ENCODE peak calls at places on chromosomes 2 and 18, in nine cellular contexts. O is heart left ventricle, S is Panc1, Z is heart right ventricle, Y is stomach, Q is kidney, K is astrocyte of the spinal cord, C is IMR-90, M is A549. F is an unnamed sample.

GRCh38 chr2:216023055-216023648 is 9.8 kb upstream of the MREG start:
- DNase-seq in O (no peak), S (no peak), Z (no peak), Y (peak), Q (no peak), K (peak), C (peak), M (peak), F (peak)

GRCh38 chr2:118371500-118371899 is 283.2 kb downstream of the INSIG2 start:
- DNase-seq in O (no peak), S (no peak), Z (no peak), Y (no peak), Q (no peak), K (peak), C (peak), M (peak), F (peak)

GRCh38 chr18:63879684-63880083 is 7.8 kb upstream of the SERPINB2 start:
- DNase-seq in O (no peak), S (no peak), Z (no peak), Y (no peak), Q (no peak), K (no peak), C (peak), M (no peak), F (no peak)

GRCh38 chr2:64296695-64297346 is 152.6 kb upstream of the PELI1 start:
- DNase-seq in O (no peak), S (no peak), Z (no peak), Y (no peak), Q (no peak), K (no peak), C (no peak), M (no peak), F (no peak)

GRCh38 chr18:58591286-58591685 is 37.6 kb downstream of the ALPK2 start:
- DNase-seq in O (no peak), S (no peak), Z (no peak), Y (no peak), Q (no peak), K (no peak), C (no peak), M (no peak), F (no peak)

GRCh38 chr18:36187138-36187825 is at the start of gene MOCOS:
- DNase-seq in O (peak), S (no peak), Z (peak), Y (peak), Q (peak), K (peak), C (peak), M (peak), F (peak)

GRCh38 chr2:172813314-172813888 is 77.8 kb downstream of the RAPGEF4 start:
- DNase-seq in O (no peak), S (no peak), Z (peak), Y (no peak), Q (no peak), K (peak), C (peak), M (peak), F (peak)

GRCh38 chr18:55777666-55778304 is 189.8 kb upstream of the TCF4 start:
- DNase-seq in O (peak), S (no peak), Z (peak), Y (no peak), Q (no peak), K (no peak), C (no peak), M (no peak), F (no peak)

GRCh38 chr2:42795871-42796301 is 3.5 kb upstream of the HAAO start:
- DNase-seq in O (no peak), S (no peak), Z (peak), Y (no peak), Q (no peak), K (no peak), C (peak), M (no peak), F (peak)

GRCh38 chr2:9002637-9003365 is 683 bp downstream of the MBOAT2 start:
- DNase-seq in O (no peak), S (no peak), Z (peak), Y (no peak), Q (peak), K (peak), C (no peak), M (peak), F (no peak)

GRCh38 chr18:24530630-24531111 is 70.2 kb downstream of the HRH4 start:
- DNase-seq in O (no peak), S (no peak), Z (no peak), Y (no peak), Q (no peak), K (peak), C (peak), M (peak), F (peak)

GRCh38 chr18:45437399-45437798 is 177.9 kb upstream of the SLC14A2 start:
- DNase-seq in O (no peak), S (no peak), Z (no peak), Y (no peak), Q (no peak), K (no peak), C (no peak), M (no peak), F (no peak)

GRCh38 chr18:42157420-42157819 is 202.4 kb downstream of the PIK3C3 start:
- DNase-seq in O (no peak), S (no peak), Z (no peak), Y (no peak), Q (no peak), K (no peak), C (no peak), M (no peak), F (no peak)

GRCh38 chr2:46849741-46850474 is 65.7 kb downstream of the MCFD2 start:
- DNase-seq in O (peak), S (no peak), Z (peak), Y (peak), Q (peak), K (peak), C (peak), M (peak), F (peak)

GRCh38 chr2:217971166-217971565 is 31.6 kb downstream of the TNS1 start:
- DNase-seq in O (no peak), S (no peak), Z (no peak), Y (no peak), Q (no peak), K (no peak), C (no peak), M (no peak), F (no peak)

GRCh38 chr2:55168221-55169154 is 63.6 kb downstream of the CLHC1 start:
- DNase-seq in O (peak), S (no peak), Z (peak), Y (peak), Q (no peak), K (peak), C (peak), M (peak), F (peak)

GRCh38 chr2:209141142-209141541 is 282.7 kb upstream of the MAP2 start:
- DNase-seq in O (no peak), S (no peak), Z (no peak), Y (no peak), Q (no peak), K (no peak), C (no peak), M (no peak), F (no peak)

GRCh38 chr2:84435331-84436081 is 23.6 kb downstream of the SUCLG1 start:
- DNase-seq in O (no peak), S (no peak), Z (peak), Y (no peak), Q (no peak), K (peak), C (peak), M (no peak), F (peak)

GRCh38 chr2:221002101-221002500 is 570.0 kb downstream of the EPHA4 start:
- DNase-seq in O (no peak), S (no peak), Z (no peak), Y (no peak), Q (no peak), K (no peak), C (no peak), M (no peak), F (no peak)

GRCh38 chr2:42331569-42332284 is 29.3 kb downstream of the COX7A2L start:
- DNase-seq in O (no peak), S (no peak), Z (no peak), Y (no peak), Q (no peak), K (no peak), C (no peak), M (no peak), F (peak)

GRCh38 chr18:8507361-8507760 is 101.9 kb upstream of the RAB12 start:
- DNase-seq in O (no peak), S (no peak), Z (no peak), Y (no peak), Q (no peak), K (no peak), C (peak), M (peak), F (peak)

GRCh38 chr2:46241344-46241743 is 55.9 kb upstream of the EPAS1 start:
- DNase-seq in O (no peak), S (no peak), Z (no peak), Y (no peak), Q (no peak), K (no peak), C (peak), M (peak), F (peak)

GRCh38 chr18:12741351-12741750 is 38.5 kb downstream of the PSMG2 start:
- DNase-seq in O (no peak), S (peak), Z (no peak), Y (no peak), Q (no peak), K (peak), C (peak), M (peak), F (peak)

GRCh38 chr2:128369626-128370467 is 51.2 kb upstream of the HS6ST1 start:
- DNase-seq in O (no peak), S (no peak), Z (no peak), Y (peak), Q (peak), K (no peak), C (no peak), M (no peak), F (no peak)

GRCh38 chr2:199201539-199201938 is 256.2 kb downstream of the SATB2 start:
- DNase-seq in O (no peak), S (no peak), Z (no peak), Y (no peak), Q (no peak), K (no peak), C (no peak), M (no peak), F (no peak)

GRCh38 chr2:88697361-88698026 is 6.0 kb downstream of the RPIA start:
- DNase-seq in O (no peak), S (no peak), Z (no peak), Y (no peak), Q (no peak), K (no peak), C (no peak), M (no peak), F (no peak)

GRCh38 chr2:241803387-241804325 is 5.3 kb upstream of the NEU4 start:
- DNase-seq in O (peak), S (no peak), Z (peak), Y (no peak), Q (peak), K (peak), C (peak), M (peak), F (peak)

DNA sequence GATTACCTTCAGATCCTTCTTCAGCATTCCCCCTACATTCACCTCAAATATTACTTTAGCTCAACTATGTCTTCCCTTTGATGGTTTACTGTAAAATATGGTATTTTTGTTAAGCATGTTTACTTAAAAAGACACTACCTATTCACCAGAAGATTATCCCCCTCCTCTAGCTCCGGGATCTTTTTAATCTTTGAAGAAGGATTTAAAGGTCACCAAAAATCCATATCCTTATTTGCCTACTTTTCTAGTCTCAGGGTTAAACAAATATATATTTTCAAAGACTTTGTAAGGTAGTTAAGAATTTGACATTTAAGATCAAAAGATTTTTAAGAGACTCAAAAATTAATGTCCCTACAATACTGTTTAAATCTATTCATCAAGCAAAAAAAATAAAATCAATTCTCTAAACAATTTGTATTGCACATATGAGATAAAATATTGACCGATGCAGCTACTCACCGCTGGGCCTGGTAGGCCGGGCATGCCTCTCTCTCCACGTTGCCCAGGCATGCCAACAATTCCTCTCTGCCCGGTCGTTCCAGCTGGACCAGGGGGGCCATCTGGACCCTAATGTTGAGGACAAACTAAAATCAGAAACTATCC is 76.0 kb downstream of the COL3A1 start:
- DNase-seq in O (no peak), S (no peak), Z (no peak), Y (no peak), Q (no peak), K (no peak), C (no peak), M (no peak), F (no peak)
- H3K4me3 ChIP-seq in O (no peak), S (no peak), Z (no peak), Y (no peak), Q (no peak), K (no peak), C (no peak), M (no peak), F (no peak)

GRCh38 chr2:81650048-81650971 is 1345.8 kb upstream of the LRRTM1 start:
- DNase-seq in O (no peak), S (peak), Z (no peak), Y (no peak), Q (no peak), K (no peak), C (peak), M (peak), F (peak)
- TF ChIP-seq CTCF in O (no peak), S (peak), Z (no peak), Y (no peak), Q (no peak), K (peak), C (no peak), M (no peak), F (no peak)

DNA sequence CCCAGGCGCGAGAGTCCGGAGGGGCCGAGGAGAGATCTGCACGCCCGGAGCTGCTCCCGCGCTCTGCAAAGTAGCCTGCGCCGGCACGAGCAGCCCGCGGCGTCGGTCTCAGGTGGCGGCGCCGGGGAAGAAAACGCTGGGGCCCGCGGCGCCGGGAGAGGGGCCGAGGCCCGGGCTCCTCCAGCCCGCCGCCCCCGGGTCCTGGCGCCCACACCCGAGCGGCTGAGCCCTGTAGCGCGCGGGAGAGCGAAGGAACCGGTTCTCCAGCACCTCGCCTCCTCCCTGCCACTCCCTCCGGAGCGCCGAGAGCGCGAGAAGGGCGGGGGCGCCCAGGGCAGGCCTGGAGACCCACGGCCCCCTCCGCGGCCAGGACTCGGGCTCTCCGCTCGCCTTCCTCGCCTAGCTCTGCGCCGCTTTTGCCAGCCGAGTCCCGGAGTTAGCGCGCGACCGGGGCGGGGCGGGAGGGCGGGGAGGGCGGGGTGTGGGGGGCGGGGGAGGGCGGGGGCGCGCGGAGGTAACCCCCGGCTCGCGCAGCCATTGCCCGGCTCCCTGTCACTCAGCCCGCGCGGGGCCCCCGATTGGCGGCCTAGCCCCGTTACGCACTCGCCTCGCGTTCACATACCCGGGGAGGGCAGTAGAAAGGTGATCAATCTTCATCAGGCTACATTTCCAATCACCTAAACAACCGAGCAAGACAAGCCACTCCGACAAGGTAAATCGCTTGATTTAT is at the start of gene OTX1:
- DNase-seq in O (no peak), S (no peak), Z (no peak), Y (peak), Q (peak), K (no peak), C (peak), M (peak), F (peak)
- H3K4me3 ChIP-seq in O (peak), S (peak), Z (peak), Y (peak), Q (peak), K (peak), C (peak), M (peak), F (peak)

DNA sequence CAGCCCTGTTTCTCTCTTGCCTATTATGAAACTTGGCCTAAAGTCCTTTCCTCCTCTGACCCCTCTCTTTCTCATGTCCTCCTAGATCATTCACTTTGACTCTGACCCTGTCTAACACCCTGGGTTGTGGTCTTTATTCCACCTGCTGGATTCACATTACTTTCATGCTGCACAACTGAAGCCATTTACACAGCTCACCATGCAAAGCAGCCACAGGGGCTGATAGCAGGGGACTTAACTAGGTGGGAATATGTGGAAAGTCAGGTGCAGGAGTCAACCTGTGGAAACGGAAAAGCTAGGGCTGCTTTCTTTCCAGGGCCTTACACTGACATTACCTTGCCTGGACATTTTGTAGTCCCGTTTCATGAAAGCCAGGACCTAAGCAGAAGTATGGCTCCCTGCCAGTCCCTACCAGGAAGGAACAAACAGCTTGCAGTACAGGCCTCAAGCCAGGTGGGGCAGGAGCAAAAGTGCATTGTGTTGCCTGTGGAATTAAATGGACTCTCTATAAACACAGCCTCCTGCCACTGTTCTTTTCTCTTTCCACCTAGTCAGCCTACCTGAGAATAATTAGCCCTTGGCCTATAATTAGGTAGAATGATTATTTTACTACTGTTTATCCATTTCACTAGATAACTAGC is 11.8 kb downstream of the MAPRE3 start:
- DNase-seq in O (peak), S (no peak), Z (peak), Y (peak), Q (no peak), K (peak), C (peak), M (peak), F (peak)
- TF ChIP-seq CTCF in O (peak), S (peak), Z (no peak), Y (peak), Q (peak), K (peak), C (no peak), M (no peak), F (peak)

F was measured in choroid plexus epithelial cell.